ENCODE peak calls at places on chromosomes 5 and 9, in five cellular contexts. One of them, this sample, is unnamed.

GRCh38 chr9:35526087-35526801 is 36.3 kb downstream of the RUSC2 start:
- DNase-seq in T-helper 2 cell: no peak
- DNase-seq in occipital lobe: no peak
- DNase-seq in GM13976: no peak
- DNase-seq in omental fat pad: no peak
- DNase-seq in this sample: no peak

GRCh38 chr5:170273968-170274710 is 23.4 kb downstream of the LCP2 start:
- DNase-seq in omental fat pad: no peak
- DNase-seq in GM13976: peak
- DNase-seq in T-helper 2 cell: peak
- DNase-seq in occipital lobe: no peak
- DNase-seq in this sample: no peak

GRCh38 chr9:95031711-95032461 is 285.6 kb downstream of the FANCC start:
- DNase-seq in occipital lobe: no peak
- DNase-seq in T-helper 2 cell: no peak
- DNase-seq in GM13976: no peak
- DNase-seq in omental fat pad: no peak
- DNase-seq in this sample: no peak

GRCh38 chr9:89080193-89080592 is 88.9 kb downstream of the S1PR3 start:
- DNase-seq in omental fat pad: no peak
- DNase-seq in GM13976: no peak
- DNase-seq in occipital lobe: no peak
- DNase-seq in T-helper 2 cell: no peak
- DNase-seq in this sample: no peak

GRCh38 chr5:10201223-10201868 is 48.3 kb downstream of the ATPSCKMT start:
- DNase-seq in T-helper 2 cell: no peak
- DNase-seq in omental fat pad: no peak
- DNase-seq in occipital lobe: no peak
- DNase-seq in GM13976: no peak
- DNase-seq in this sample: no peak

GRCh38 chr9:116998305-116998704 is 311.2 kb downstream of the TRIM32 start:
- DNase-seq in occipital lobe: no peak
- DNase-seq in GM13976: peak
- DNase-seq in T-helper 2 cell: no peak
- DNase-seq in omental fat pad: no peak
- DNase-seq in this sample: no peak

GRCh38 chr5:111463304-111463703 is 49.0 kb downstream of the STARD4 start:
- DNase-seq in omental fat pad: no peak
- DNase-seq in GM13976: no peak
- DNase-seq in T-helper 2 cell: no peak
- DNase-seq in occipital lobe: no peak
- DNase-seq in this sample: no peak

GRCh38 chr5:40906351-40906751 is 2.9 kb upstream of the C7 start:
- DNase-seq in T-helper 2 cell: no peak
- DNase-seq in occipital lobe: no peak
- DNase-seq in omental fat pad: no peak
- DNase-seq in GM13976: no peak
- DNase-seq in this sample: no peak

GRCh38 chr9:136949817-136950655 is 2.0 kb upstream of the LCN12 start:
- DNase-seq in occipital lobe: peak
- DNase-seq in omental fat pad: peak
- DNase-seq in GM13976: peak
- DNase-seq in T-helper 2 cell: peak
- DNase-seq in this sample: peak

GRCh38 chr9:22050924-22051323 is 41.8 kb upstream of the CDKN2B start:
- DNase-seq in occipital lobe: no peak
- DNase-seq in T-helper 2 cell: no peak
- DNase-seq in GM13976: no peak
- DNase-seq in omental fat pad: no peak
- DNase-seq in this sample: no peak

GRCh38 chr9:138119202-138120027 is 241.8 kb downstream of the CACNA1B start:
- DNase-seq in GM13976: no peak
- DNase-seq in T-helper 2 cell: no peak
- DNase-seq in occipital lobe: no peak
- DNase-seq in omental fat pad: no peak
- DNase-seq in this sample: no peak

GRCh38 chr5:176809544-176810083 is 745 bp upstream of the UNC5A start:
- DNase-seq in omental fat pad: no peak
- DNase-seq in GM13976: no peak
- DNase-seq in occipital lobe: no peak
- DNase-seq in T-helper 2 cell: no peak
- DNase-seq in this sample: no peak

GRCh38 chr9:112546149-112547012 is 59.8 kb downstream of the KIAA1958 start:
- DNase-seq in GM13976: no peak
- DNase-seq in occipital lobe: no peak
- DNase-seq in T-helper 2 cell: no peak
- DNase-seq in omental fat pad: no peak
- DNase-seq in this sample: no peak

This sample was measured in thoracic aorta.